ENCODE peak calls at places on chromosomes 7 and 10, in eight cellular contexts. H is upper lobe of right lung, Q is spleen, U is cardiac muscle cell, C is epithelial cell of esophagus, K is stomach, N is AG04449, Z is fibroblast of pulmonary artery. T is an unnamed sample.

GRCh38 chr10:132524443-132525285 is 12.9 kb upstream of the INPP5A start:
- DNase-seq in U (no peak), N (no peak), Q (peak), K (no peak), Z (no peak), C (no peak), H (no peak), T (no peak)

GRCh38 chr10:13118784-13119133 is 18.8 kb downstream of the OPTN start:
- DNase-seq in H (no peak), Q (no peak), U (no peak), N (no peak), Z (no peak), K (no peak), C (no peak), T (no peak)

GRCh38 chr7:31100445-31100844 is 48.3 kb downstream of the ADCYAP1R1 start:
- DNase-seq in K (no peak), Q (no peak), N (no peak), C (peak), U (peak), H (no peak), Z (no peak), T (no peak)

GRCh38 chr7:117269417-117269816 is 53.4 kb downstream of the WNT2 start:
- DNase-seq in U (peak), K (no peak), N (peak), Q (no peak), H (no peak), C (peak), Z (peak), T (peak)

GRCh38 chr7:105611856-105612775 is 30.8 kb upstream of the EFCAB10 start:
- DNase-seq in N (no peak), U (peak), Q (no peak), K (no peak), Z (peak), C (peak), H (peak), T (no peak)

GRCh38 chr7:129949292-129950133 is 3.2 kb downstream of the UBE2H start:
- DNase-seq in Q (no peak), C (peak), U (peak), H (peak), N (peak), Z (peak), K (no peak), T (peak)

GRCh38 chr10:50417486-50417905 is 166.2 kb upstream of the ASAH2 start:
- DNase-seq in Q (no peak), K (no peak), H (no peak), N (no peak), U (no peak), C (no peak), Z (peak), T (no peak)

GRCh38 chr10:4725917-4726606 is 99.9 kb upstream of the AKR1E2 start:
- DNase-seq in N (peak), H (no peak), C (peak), Z (peak), U (peak), Q (no peak), K (no peak), T (peak)

GRCh38 chr10:79013406-79013805 is 55.4 kb upstream of the ZMIZ1 start:
- DNase-seq in Z (no peak), C (no peak), K (no peak), U (no peak), Q (no peak), N (no peak), H (no peak), T (no peak)

GRCh38 chr7:141366098-141366621 is 185.1 kb upstream of the AGK start:
- DNase-seq in Z (no peak), C (no peak), H (no peak), K (no peak), U (no peak), Q (no peak), N (no peak), T (no peak)

GRCh38 chr10:19629559-19629958 is 186.7 kb upstream of the PLXDC2 start:
- DNase-seq in U (peak), Q (peak), C (no peak), H (peak), N (no peak), K (peak), Z (peak), T (no peak)

GRCh38 chr10:109932391-109932790 is 9.1 kb upstream of the XPNPEP1 start:
- DNase-seq in H (no peak), K (no peak), N (no peak), Z (no peak), Q (no peak), C (no peak), U (no peak), T (no peak)

GRCh38 chr10:33098966-33099663 is 141.1 kb upstream of the ITGB1 start:
- DNase-seq in H (no peak), K (no peak), Z (no peak), C (no peak), N (no peak), Q (no peak), U (no peak), T (no peak)

GRCh38 chr10:110711382-110711781 is 67.2 kb downstream of the RBM20 start:
- DNase-seq in K (no peak), U (no peak), N (no peak), C (no peak), Z (no peak), H (no peak), Q (no peak), T (no peak)

GRCh38 chr10:23294638-23295247 is 49.9 kb downstream of the C10orf67 start:
- DNase-seq in Z (peak), H (no peak), K (no peak), N (no peak), C (peak), U (peak), Q (no peak), T (no peak)

GRCh38 chr7:96739167-96739566 is 29.5 kb upstream of the SEM1 start:
- DNase-seq in H (no peak), U (no peak), Q (no peak), Z (no peak), C (no peak), N (no peak), K (no peak), T (no peak)

GRCh38 chr10:331186-331585 is 195.9 kb downstream of the ZMYND11 start:
- DNase-seq in K (no peak), H (no peak), N (no peak), Z (no peak), Q (no peak), C (no peak), U (no peak), T (no peak)

GRCh38 chr10:326350-326749 is 191.1 kb downstream of the ZMYND11 start:
- DNase-seq in U (no peak), N (no peak), Q (no peak), H (no peak), Z (no peak), K (no peak), C (no peak), T (no peak)

GRCh38 chr10:326894-327635 is 191.8 kb downstream of the ZMYND11 start:
- DNase-seq in U (no peak), C (no peak), K (no peak), Q (no peak), Z (no peak), H (peak), N (no peak), T (no peak)

GRCh38 chr10:327889-328809 is 192.9 kb downstream of the ZMYND11 start:
- DNase-seq in K (no peak), N (no peak), U (no peak), Z (peak), Q (no peak), H (peak), C (no peak), T (no peak)

DNA sequence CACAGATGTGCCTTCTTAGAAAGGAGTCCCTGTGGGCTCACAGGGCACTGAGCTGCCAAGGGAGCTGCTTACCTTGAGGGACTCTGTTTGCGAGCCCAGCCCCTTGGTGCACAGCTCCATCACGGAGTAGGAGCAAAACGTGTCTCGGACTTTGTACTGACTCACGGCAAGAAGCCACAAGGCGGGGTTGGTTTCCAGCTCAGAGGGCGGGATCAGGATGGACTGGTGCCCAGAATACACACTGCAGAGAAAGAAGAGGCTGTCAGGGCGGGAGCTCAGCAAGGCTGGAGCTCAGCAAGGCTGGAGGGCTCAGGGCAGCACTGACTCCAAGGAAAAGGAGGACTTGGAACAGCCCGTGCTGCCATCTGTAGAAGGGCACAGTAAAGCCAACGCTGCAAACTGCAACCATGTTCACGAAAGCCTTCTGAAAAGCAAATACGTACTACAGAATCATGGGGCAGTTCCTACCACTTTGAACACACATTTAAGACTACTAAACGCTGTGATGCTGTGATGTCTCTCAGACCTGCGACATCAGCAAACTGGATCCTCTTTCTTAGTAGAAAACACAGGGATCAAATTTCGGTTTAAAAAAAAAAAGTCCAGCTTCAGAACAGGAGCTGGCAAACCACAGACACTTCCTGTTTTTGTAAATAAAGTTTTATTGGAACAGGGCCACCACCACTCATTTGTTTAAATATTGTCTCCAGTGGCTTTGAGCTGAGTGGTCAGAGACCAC is 194.3 kb downstream of the ZMYND11 start:
- DNase-seq in Z (peak), N (peak), H (peak), C (peak), U (peak), Q (no peak), K (peak), T (peak)
- TF ChIP-seq CTCF in Z (peak), N (peak), H (no peak), C (peak), U (peak), Q (no peak), K (no peak), T (no peak)

DNA sequence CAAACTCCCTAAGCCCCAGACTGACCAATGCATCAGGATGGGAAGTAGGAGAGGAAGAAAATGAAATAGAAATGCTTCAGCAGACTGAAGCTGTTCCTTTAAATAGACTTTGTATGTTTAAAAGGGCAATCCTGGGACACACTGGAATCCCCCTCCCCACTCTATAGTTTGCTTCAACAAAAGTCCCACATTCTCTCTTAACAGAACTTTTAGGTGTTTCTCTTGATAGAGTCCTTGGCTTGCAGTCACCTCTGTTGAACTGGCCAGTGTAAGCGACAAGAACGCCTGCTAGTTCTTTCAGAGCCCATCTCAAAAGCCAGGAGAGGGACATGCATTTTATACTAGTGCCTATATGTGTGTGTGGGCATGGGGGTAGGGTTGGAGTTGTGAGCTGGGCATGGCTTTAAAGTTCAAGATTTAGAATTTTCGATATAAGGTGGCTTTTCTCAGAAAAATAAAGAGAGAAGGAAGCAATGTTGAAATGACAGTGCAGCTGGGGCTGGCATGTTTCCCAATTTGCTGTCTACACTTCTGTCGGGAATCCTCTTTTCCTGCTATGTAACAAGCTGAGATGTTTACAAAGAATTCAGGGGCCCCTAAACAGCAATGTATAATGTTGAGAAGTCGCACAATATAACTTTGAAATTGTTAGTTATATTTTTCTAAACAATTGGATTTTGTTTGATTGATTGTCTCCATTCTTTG is 2.1 kb downstream of the TBX20 start:
- DNase-seq in U (peak), Q (no peak), C (no peak), Z (no peak), H (no peak), N (no peak), K (no peak), T (no peak)
- H3K4me3 ChIP-seq in U (peak), Q (no peak), C (no peak), Z (peak), H (no peak), N (no peak), K (no peak), T (no peak)

GRCh38 chr7:34675749-34676374 is 17.8 kb downstream of the NPSR1 start:
- DNase-seq in U (peak), Q (no peak), Z (peak), N (no peak), H (no peak), K (no peak), C (peak), T (no peak)
- TF ChIP-seq CTCF in U (peak), Q (no peak), Z (peak), N (peak), H (peak), K (no peak), C (peak), T (peak)

GRCh38 chr7:131106681-131107342 is 220.9 kb upstream of the MKLN1 start:
- DNase-seq in Z (peak), N (no peak), U (no peak), C (no peak), K (peak), Q (peak), H (peak), T (no peak)

GRCh38 chr7:131105803-131106680 is 221.6 kb upstream of the MKLN1 start:
- DNase-seq in U (peak), H (peak), N (no peak), Z (peak), Q (peak), K (peak), C (peak), T (no peak)

GRCh38 chr7:131104611-131105293 is 222.9 kb upstream of the MKLN1 start:
- DNase-seq in C (no peak), K (no peak), Z (no peak), Q (no peak), H (no peak), U (peak), N (no peak), T (no peak)

GRCh38 chr7:131105294-131105802 is 222.3 kb upstream of the MKLN1 start:
- DNase-seq in H (no peak), K (no peak), U (peak), N (no peak), Q (no peak), C (peak), Z (no peak), T (no peak)

DNA sequence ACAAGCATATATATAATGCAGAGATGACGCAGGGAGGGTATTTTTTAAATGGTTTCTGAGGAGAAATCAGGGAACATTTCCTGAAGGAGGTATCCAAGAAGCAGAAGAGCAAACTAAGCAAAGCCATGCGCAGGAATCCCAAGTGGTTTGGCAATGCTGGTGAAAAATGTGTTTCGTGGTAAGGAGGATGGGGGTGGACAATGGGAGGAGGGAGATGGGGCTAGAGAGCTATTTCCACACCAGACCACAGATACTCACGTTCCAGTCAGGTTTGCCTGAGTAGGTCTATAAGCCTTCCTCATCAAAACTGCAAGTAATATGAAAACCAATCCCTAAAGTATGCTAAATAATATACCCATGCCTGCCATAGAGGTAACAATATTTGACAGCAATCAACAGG is 223.7 kb upstream of the MKLN1 start:
- DNase-seq in Z (peak), U (peak), H (no peak), N (peak), C (no peak), Q (no peak), K (no peak), T (no peak)
- H3K4me3 ChIP-seq in Z (peak), U (no peak), H (peak), N (no peak), C (no peak), Q (no peak), K (peak), T (no peak)

T was measured in HFF-Myc.